ENCODE peak calls at places on chromosomes 6 and 20, in seven cellular contexts. P is astrocyte of the spinal cord; W is NCI-H345; N is NCI-H187; D is activated CD8-positive, alpha-beta memory T cell treated with anti-CD3 and anti-CD28 coated beads for 4 hours; Y is Right ventricle myocardium inferior; H is neural crest cell. T is an unnamed sample.

GRCh38 chr6:167829513-167829912 is 2.8 kb downstream of the AFDN start:
- DNase-seq in P (no peak), W (no peak), N (no peak), D (no peak), Y (no peak), H (no peak), T (no peak)

GRCh38 chr20:62437985-62438384 is 10.6 kb upstream of the RBBP8NL start:
- DNase-seq in P (no peak), W (peak), N (peak), D (no peak), Y (no peak), H (no peak), T (no peak)

GRCh38 chr20:62274332-62275262 is 28.2 kb upstream of the ADRM1 start:
- DNase-seq in P (no peak), W (peak), N (peak), D (no peak), Y (no peak), H (no peak), T (no peak)

GRCh38 chr6:163719028-163719742 is 304.7 kb downstream of the QKI start:
- DNase-seq in P (no peak), W (no peak), N (no peak), D (no peak), Y (no peak), H (no peak), T (no peak)

GRCh38 chr6:17886891-17887290 is 100.5 kb downstream of the KIF13A start:
- DNase-seq in P (no peak), W (no peak), N (no peak), D (no peak), Y (no peak), H (no peak), T (no peak)

GRCh38 chr6:44109212-44109611 is 18.0 kb downstream of the MRPL14 start:
- DNase-seq in P (no peak), W (no peak), N (no peak), D (no peak), Y (no peak), H (no peak), T (no peak)

GRCh38 chr20:25476106-25477105 is 68.9 kb downstream of the GINS1 start:
- DNase-seq in P (no peak), W (no peak), N (no peak), D (no peak), Y (peak), H (no peak), T (no peak)

GRCh38 chr20:49859807-49860206 is 47.2 kb downstream of the SLC9A8 start:
- DNase-seq in P (no peak), W (no peak), N (no peak), D (no peak), Y (no peak), H (no peak), T (peak)

GRCh38 chr20:53681352-53682212 is 87.9 kb upstream of the ZNF217 start:
- DNase-seq in P (no peak), W (no peak), N (no peak), D (no peak), Y (no peak), H (no peak), T (no peak)

GRCh38 chr6:82963527-82963926 is 102.1 kb downstream of the UBE3D start:
- DNase-seq in P (no peak), W (no peak), N (no peak), D (no peak), Y (no peak), H (no peak), T (no peak)

GRCh38 chr20:31859266-31859997 is 10.9 kb downstream of the DUSP15 start:
- DNase-seq in P (no peak), W (no peak), N (no peak), D (no peak), Y (no peak), H (no peak), T (no peak)

GRCh38 chr20:7858851-7859250 is 81.4 kb downstream of the HAO1 start:
- DNase-seq in P (peak), W (no peak), N (no peak), D (no peak), Y (no peak), H (no peak), T (no peak)

GRCh38 chr6:13273931-13274706 is 54.2 kb downstream of the TBC1D7 start:
- DNase-seq in P (no peak), W (no peak), N (no peak), D (peak), Y (no peak), H (no peak), T (no peak)

GRCh38 chr6:44868335-44868668 is 459.8 kb upstream of the RUNX2 start:
- DNase-seq in P (no peak), W (no peak), N (no peak), D (no peak), Y (no peak), H (no peak), T (no peak)

GRCh38 chr20:24835195-24835594 is 113.9 kb upstream of the CST7 start:
- DNase-seq in P (no peak), W (no peak), N (no peak), D (no peak), Y (no peak), H (no peak), T (no peak)

GRCh38 chr6:8282380-8282779 is 153.0 kb downstream of the SLC35B3 start:
- DNase-seq in P (no peak), W (no peak), N (no peak), D (no peak), Y (no peak), H (no peak), T (no peak)

GRCh38 chr6:89364586-89364985 is 12.1 kb upstream of the UBE2J1 start:
- DNase-seq in P (no peak), W (no peak), N (no peak), D (no peak), Y (no peak), H (no peak), T (no peak)

GRCh38 chr6:44122821-44123220 is 4.4 kb downstream of the MRPL14 start:
- DNase-seq in P (peak), W (no peak), N (no peak), D (no peak), Y (no peak), H (no peak), T (no peak)

GRCh38 chr20:3068986-3069900 is 2.2 kb upstream of the OXT start:
- DNase-seq in P (no peak), W (peak), N (peak), D (no peak), Y (no peak), H (no peak), T (peak)

GRCh38 chr6:15243994-15244604 is 1.8 kb upstream of the JARID2 start:
- DNase-seq in P (no peak), W (no peak), N (no peak), D (no peak), Y (no peak), H (no peak), T (no peak)

GRCh38 chr20:48162621-48163020 is 377.3 kb upstream of the SULF2 start:
- DNase-seq in P (no peak), W (no peak), N (no peak), D (no peak), Y (no peak), H (no peak), T (no peak)

GRCh38 chr20:1137236-1137635 is 18.8 kb downstream of the PSMF1 start:
- DNase-seq in P (no peak), W (no peak), N (no peak), D (no peak), Y (no peak), H (no peak), T (no peak)

GRCh38 chr6:53046274-53046673 is 18.9 kb upstream of the FBXO9 start:
- DNase-seq in P (no peak), W (no peak), N (no peak), D (no peak), Y (no peak), H (no peak), T (no peak)

GRCh38 chr6:14066782-14067406 is 50.7 kb upstream of the CD83 start:
- DNase-seq in P (peak), W (peak), N (peak), D (no peak), Y (no peak), H (no peak), T (peak)

T was measured in NCI-H1417.